ENCODE peak calls at places on chromosomes 13 and 19, in four cellular contexts. W is stomach; Z is fibroblast of lung; M is CD8-positive, alpha-beta T cell. B is an unnamed sample.
A peak's percentile ranks its signal among the peaks of the same experiment; 100 is the strongest.

GRCh38 chr19:20276011-20276738 is 109.2 kb downstream of the ZNF486 start:
- DNase-seq in W (no peak), Z (no peak), M (no peak), B (no peak)

GRCh38 chr13:89407357-89407756 is 1736.2 kb downstream of the SLITRK5 start:
- DNase-seq in W (no peak), Z (no peak), M (no peak), B (no peak)

GRCh38 chr19:16518483-16519229 is 22.5 kb downstream of the C19orf44 start:
- DNase-seq in W (no peak), Z (no peak), M (no peak), B (no peak)

GRCh38 chr13:79491715-79492114 is 10.8 kb downstream of the NDFIP2 start:
- DNase-seq in W (no peak), Z (peak; percentile 88), M (no peak), B (no peak)

GRCh38 chr13:40648841-40649240 is 17.6 kb downstream of the FOXO1 start:
- DNase-seq in W (no peak), Z (no peak), M (no peak), B (no peak)

GRCh38 chr19:45677351-45678230 is 9.6 kb downstream of the GIPR start:
- DNase-seq in W (peak; percentile 97), Z (peak; percentile 63), M (peak; percentile 60), B (peak; percentile 81)

GRCh38 chr13:30818323-30818960 is 83.1 kb downstream of the ALOX5AP start:
- DNase-seq in W (no peak), Z (peak; percentile 34), M (no peak), B (no peak)

GRCh38 chr13:43787998-43788397 is 1.2 kb upstream of the ENOX1 start:
- DNase-seq in W (no peak), Z (peak; percentile 68), M (no peak), B (no peak)

GRCh38 chr13:93235258-93236015 is 8.8 kb downstream of the GPC6 start:
- DNase-seq in W (no peak), Z (no peak), M (no peak), B (no peak)

GRCh38 chr19:5112681-5113080 is 143.8 kb downstream of the KDM4B start:
- DNase-seq in W (no peak), Z (no peak), M (no peak), B (no peak)

GRCh38 chr13:98999635-98999952 is 21.7 kb upstream of the DOCK9 start:
- DNase-seq in W (no peak), Z (peak; percentile 46), M (no peak), B (no peak)

GRCh38 chr19:36891768-36892357 is 24.2 kb downstream of the ZNF829 start:
- DNase-seq in W (no peak), Z (no peak), M (no peak), B (no peak)

DNA sequence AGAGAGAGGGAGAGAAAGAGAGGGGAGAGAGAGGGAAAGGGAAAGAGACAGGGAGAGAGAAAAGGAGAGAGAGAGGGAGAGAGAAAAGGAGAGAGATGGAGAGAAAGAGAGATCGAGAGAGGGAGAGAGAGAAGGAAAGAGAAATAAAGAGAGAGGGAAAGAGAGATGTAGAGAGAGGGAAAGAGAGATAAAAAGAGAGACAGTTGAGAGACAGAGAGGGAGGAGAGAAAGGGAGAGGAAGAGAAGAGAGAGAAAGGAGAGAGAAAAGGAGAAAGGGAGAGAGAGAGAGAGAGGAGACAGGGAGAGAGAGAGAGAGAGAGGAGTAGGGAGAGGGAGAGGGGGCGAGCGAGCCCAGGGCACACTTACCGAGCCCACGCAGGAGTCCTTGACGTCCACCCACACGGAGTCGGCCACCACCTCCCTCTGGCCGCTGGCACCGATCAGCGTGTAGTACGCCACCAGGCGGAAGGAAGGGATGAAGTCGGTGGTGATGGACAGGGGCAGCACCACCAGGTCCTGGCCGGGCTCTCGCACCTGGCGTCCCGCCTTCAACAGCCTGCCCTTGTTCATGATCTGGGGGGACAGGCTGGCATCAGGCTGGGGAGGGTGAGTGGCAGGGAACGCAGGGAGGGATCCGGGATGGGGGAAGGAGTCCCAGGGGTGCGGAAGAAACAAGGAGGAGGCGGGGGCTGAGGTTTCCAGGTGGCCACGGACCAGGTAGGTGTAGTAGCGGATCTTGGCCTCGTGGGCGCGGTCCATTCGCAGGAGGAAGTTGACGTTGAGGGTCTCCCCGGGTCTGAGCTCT is 10.0 kb downstream of the C3 start:
- DNase-seq in W (no peak), Z (no peak), M (no peak), B (no peak)
- TF ChIP-seq CTCF in W (no peak), Z (no peak), M (no peak), B (no peak)

GRCh38 chr13:35953537-35954206 is 177.5 kb downstream of the DCLK1 start:
- DNase-seq in W (peak; percentile 38), Z (peak; percentile 96), M (no peak), B (peak; percentile 60)
- TF ChIP-seq CTCF in W (peak; percentile 33), Z (peak; percentile 75), M (no peak), B (peak; percentile 11)

GRCh38 chr19:40119380-40119779 is 28.6 kb upstream of the ZNF780A start:
- DNase-seq in W (no peak), Z (no peak), M (no peak), B (no peak)

GRCh38 chr19:40110570-40110969 is 19.8 kb upstream of the ZNF780A start:
- DNase-seq in W (no peak), Z (no peak), M (no peak), B (no peak)

DNA sequence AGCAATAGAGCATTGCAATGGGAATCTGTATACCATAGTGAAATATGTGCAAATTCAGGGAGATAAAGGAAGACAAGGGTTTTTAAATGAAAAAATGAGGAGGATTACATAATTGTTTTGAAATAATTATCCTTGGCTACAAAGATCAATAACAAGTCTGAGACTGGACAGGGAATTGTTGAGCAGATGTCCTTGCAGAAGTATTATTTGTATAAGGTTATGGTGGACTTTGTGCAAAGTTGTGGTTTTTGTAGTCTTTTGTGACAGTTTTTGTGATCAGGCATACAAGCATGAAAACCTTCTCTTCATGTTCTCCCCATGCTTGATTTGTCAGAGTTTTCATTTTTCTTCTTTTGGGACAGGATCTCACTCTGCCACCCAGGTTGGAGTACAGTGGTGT is 25.3 kb upstream of the ZNF780A start:
- DNase-seq in W (no peak), Z (no peak), M (no peak), B (no peak)
- TF ChIP-seq CTCF in W (no peak), Z (no peak), M (no peak), B (no peak)

GRCh38 chr19:49616532-49616931 is 23.4 kb downstream of the RRAS start:
- DNase-seq in W (no peak), Z (no peak), M (no peak), B (no peak)

GRCh38 chr19:49615861-49616260 is 24.1 kb downstream of the RRAS start:
- DNase-seq in W (no peak), Z (no peak), M (no peak), B (no peak)

GRCh38 chr19:49616945-49617344 is 23.0 kb downstream of the RRAS start:
- DNase-seq in W (no peak), Z (no peak), M (no peak), B (no peak)

GRCh38 chr19:49613374-49613773 is 22.4 kb downstream of the PRR12 start:
- DNase-seq in W (no peak), Z (peak; percentile 55), M (no peak), B (no peak)

DNA sequence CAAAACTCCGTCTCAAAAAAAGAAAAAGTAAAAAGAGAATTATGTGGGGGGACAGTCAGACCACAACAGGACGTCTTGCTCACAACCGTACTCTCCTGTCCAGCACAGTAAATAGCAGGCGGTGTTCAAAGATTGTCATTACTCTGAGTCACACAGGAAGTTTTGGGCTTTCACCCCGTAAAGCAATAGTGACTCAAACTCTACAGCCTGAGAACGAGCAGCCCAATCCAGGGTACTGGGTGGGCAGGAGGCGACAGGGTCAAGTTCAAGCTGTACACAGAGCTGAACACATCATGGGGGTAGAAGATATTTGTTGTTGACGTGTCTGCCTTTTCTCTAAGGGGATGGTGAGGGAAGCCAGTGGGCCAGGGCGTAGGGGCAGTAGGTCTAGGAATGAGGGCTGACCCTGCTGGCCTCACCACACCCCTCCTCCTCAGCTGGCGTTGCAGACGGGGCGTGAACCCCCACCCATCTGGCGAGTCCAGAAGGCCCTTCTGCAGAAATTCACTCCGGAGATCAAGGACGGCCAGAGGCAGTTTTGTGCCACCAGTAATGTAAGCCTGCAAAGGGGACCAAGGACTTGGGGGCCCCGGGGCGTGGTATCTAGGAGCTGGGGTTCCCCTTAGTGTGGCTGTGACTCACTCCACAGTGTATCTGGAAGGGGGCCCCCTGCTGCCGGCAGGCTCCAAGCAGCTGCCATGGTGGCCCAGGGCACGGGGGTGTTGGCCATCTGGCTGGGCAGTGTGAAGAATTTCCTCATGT is 23.3 kb downstream of the PRR12 start:
- DNase-seq in W (no peak), Z (peak; percentile 80), M (no peak), B (no peak)
- TF ChIP-seq CTCF in W (no peak), Z (peak; percentile 27), M (no peak), B (no peak)